ENCODE peak calls at places on chromosomes 3 and 15, in eight cellular contexts. S is sigmoid colon; Q is WERI-Rb-1; Z is heart left ventricle; N is bronchial epithelial cell; J is H9; V is CD4-positive, alpha-beta T cell; G is upper lobe of left lung. K is an unnamed sample. For H3K27me3, the result is how much of the 10 kb centered on the place peaks cover.

GRCh38 chr15:25022233-25022632 is 67.4 kb downstream of the SNRPN start:
- DNase-seq in S (no peak), Q (no peak), Z (no peak), N (peak), J (no peak), V (no peak), G (no peak), K (no peak)

GRCh38 chr3:62614527-62614926 is 241.2 kb upstream of the FEZF2 start:
- DNase-seq in S (no peak), Q (no peak), Z (no peak), N (peak), J (no peak), V (no peak), G (no peak), K (no peak)

GRCh38 chr3:2910997-2911396 is 199.2 kb downstream of the IL5RA start:
- DNase-seq in S (no peak), Q (no peak), Z (no peak), N (no peak), J (no peak), V (no peak), G (no peak), K (no peak)

GRCh38 chr15:61681038-61681418 is 379.2 kb downstream of the VPS13C start:
- DNase-seq in S (no peak), Q (no peak), Z (no peak), N (no peak), J (no peak), V (no peak), G (no peak), K (no peak)

GRCh38 chr3:46609074-46609735 is 3.1 kb upstream of the FAM240A start:
- DNase-seq in S (no peak), Q (peak), Z (no peak), N (no peak), J (no peak), V (no peak), G (no peak), K (no peak)

GRCh38 chr15:25251700-25252390 is 187.0 kb downstream of the UBE3A start:
- DNase-seq in S (peak), Q (no peak), Z (peak), N (no peak), J (peak), V (peak), G (peak), K (no peak)

GRCh38 chr3:170524072-170524471 is 61.8 kb downstream of the SLC7A14 start:
- DNase-seq in S (no peak), Q (no peak), Z (no peak), N (no peak), J (no peak), V (no peak), G (no peak), K (no peak)

GRCh38 chr3:149174901-149175300 is 45.5 kb downstream of the HPS3 start:
- DNase-seq in S (no peak), Q (no peak), Z (no peak), N (no peak), J (no peak), V (no peak), G (no peak), K (no peak)

GRCh38 chr15:43509002-43509922 is 8.1 kb upstream of the MAP1A start:
- DNase-seq in S (peak), Q (no peak), Z (no peak), N (no peak), J (no peak), V (no peak), G (no peak), K (no peak)

GRCh38 chr3:28028554-28028953 is 212.9 kb upstream of the CMC1 start:
- DNase-seq in S (no peak), Q (no peak), Z (no peak), N (no peak), J (no peak), V (no peak), G (no peak), K (no peak)

GRCh38 chr3:183554377-183554776 is 1.1 kb downstream of the KLHL6 start:
- DNase-seq in S (no peak), Q (no peak), Z (no peak), N (peak), J (no peak), V (no peak), G (no peak), K (no peak)

GRCh38 chr3:108292465-108292864 is 3.9 kb upstream of the HHLA2 start:
- DNase-seq in S (no peak), Q (no peak), Z (no peak), N (no peak), J (no peak), V (no peak), G (no peak), K (no peak)

GRCh38 chr3:4376499-4376898 is 73.3 kb downstream of the SETMAR start:
- DNase-seq in S (no peak), Q (no peak), Z (no peak), N (peak), J (no peak), V (no peak), G (no peak), K (no peak)

GRCh38 chr3:37453393-37454391 is 279.3 kb upstream of the LRRFIP2 start:
- DNase-seq in S (peak), Q (peak), Z (peak), N (no peak), J (no peak), V (no peak), G (peak), K (no peak)

GRCh38 chr3:139120336-139120971 is 75.8 kb upstream of the PRR23C start:
- DNase-seq in S (no peak), Q (no peak), Z (no peak), N (peak), J (no peak), V (no peak), G (no peak), K (no peak)

GRCh38 chr3:147816770-147817169 is 407.6 kb downstream of the ZIC1 start:
- DNase-seq in S (peak), Q (no peak), Z (no peak), N (no peak), J (no peak), V (no peak), G (no peak), K (no peak)

GRCh38 chr3:52253314-52254260 is 8.0 kb downstream of the PPM1M start:
- DNase-seq in S (no peak), Q (no peak), Z (no peak), N (peak), J (no peak), V (peak), G (peak), K (peak)

GRCh38 chr3:67094769-67095168 is 96.7 kb downstream of the KBTBD8 start:
- DNase-seq in S (peak), Q (no peak), Z (no peak), N (no peak), J (no peak), V (no peak), G (no peak), K (no peak)

GRCh38 chr15:64122936-64123351 is 27.2 kb downstream of the SNX1 start:
- DNase-seq in S (no peak), Q (no peak), Z (no peak), N (no peak), J (no peak), V (no peak), G (no peak), K (no peak)

GRCh38 chr3:130789678-130790340 is 43.2 kb upstream of the PIK3R4 start:
- DNase-seq in S (no peak), Q (peak), Z (no peak), N (no peak), J (no peak), V (no peak), G (no peak), K (no peak)
- H3K27me3 ChIP-seq in S (under half), Q (under half), Z (under half), N (under half), J (under half), V (under half), G (under half), K (under half)

DNA sequence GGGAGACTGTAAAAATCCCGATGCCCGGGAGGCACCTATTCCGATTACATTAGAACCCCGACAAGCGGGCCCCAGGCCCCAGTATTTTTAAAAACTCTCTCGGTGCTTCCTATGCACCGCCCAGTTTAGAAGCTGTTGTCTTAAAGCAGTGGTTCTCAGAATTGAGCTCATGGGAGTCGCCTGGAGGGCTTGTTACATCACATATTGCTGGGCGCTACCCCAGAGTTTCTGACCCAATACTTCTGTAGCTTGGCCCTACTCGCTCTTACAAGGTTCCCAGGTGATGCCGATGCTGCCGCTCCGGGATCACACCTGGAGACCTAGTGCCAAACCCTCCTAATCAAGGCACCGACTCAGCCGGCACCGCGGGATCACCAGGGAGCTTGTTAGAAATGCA is 35.2 kb downstream of the CPN2 start:
- DNase-seq in S (peak), Q (no peak), Z (no peak), N (no peak), J (no peak), V (no peak), G (no peak), K (no peak)
- H3K27me3 ChIP-seq in S (under half), Q (under half), Z (under half), N (under half), J (under half), V (under half), G (under half), K (under half)

DNA sequence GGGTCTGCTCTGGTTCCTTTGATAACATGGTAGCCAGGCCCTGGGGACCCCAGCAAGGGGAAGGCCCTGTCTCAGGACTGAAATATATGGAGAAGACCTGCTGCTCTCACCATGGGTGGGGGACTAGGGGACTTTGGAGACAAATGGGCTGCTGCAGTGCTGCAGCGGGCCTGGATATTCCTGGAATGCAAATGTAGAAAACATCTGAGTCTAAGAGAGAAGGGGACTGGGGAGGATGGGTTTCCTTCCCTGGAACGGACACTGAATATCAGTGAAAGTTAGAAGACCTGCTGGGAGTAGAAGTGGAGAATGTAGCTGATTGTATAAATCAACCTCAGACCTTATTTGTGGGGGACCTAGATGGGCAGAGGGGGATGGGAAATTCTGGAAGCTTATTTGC is 3.1 kb upstream of the HCN4 start:
- DNase-seq in S (no peak), Q (no peak), Z (no peak), N (no peak), J (no peak), V (no peak), G (no peak), K (no peak)
- H3K27me3 ChIP-seq in S (half or more), Q (under half), Z (under half), N (under half), J (under half), V (under half), G (under half), K (under half)

GRCh38 chr3:18135083-18135814 is 289.9 kb downstream of the SATB1 start:
- DNase-seq in S (no peak), Q (no peak), Z (no peak), N (peak), J (no peak), V (no peak), G (no peak), K (no peak)
- H3K27me3 ChIP-seq in S (under half), Q (under half), Z (under half), N (under half), J (under half), V (under half), G (under half), K (under half)

GRCh38 chr3:73561494-73561893 is 63.2 kb downstream of the PDZRN3 start:
- DNase-seq in S (no peak), Q (no peak), Z (no peak), N (no peak), J (no peak), V (no peak), G (no peak), K (no peak)
- H3K27me3 ChIP-seq in S (under half), Q (under half), Z (under half), N (under half), J (under half), V (under half), G (under half), K (under half)

GRCh38 chr15:77527831-77528231 is 104.9 kb downstream of the LINGO1 start:
- DNase-seq in S (peak), Q (no peak), Z (peak), N (no peak), J (no peak), V (no peak), G (no peak), K (no peak)
- H3K27me3 ChIP-seq in S (under half), Q (under half), Z (under half), N (under half), J (under half), V (under half), G (under half), K (under half)